ENCODE peak calls at places on chromosomes 12 and 14, in ten cellular contexts. L is mammary epithelial cell; R is RWPE1; I is A549; E is lower lobe of right lung; F is activated naive CD8-positive, alpha-beta T cell treated with anti-CD3 and anti-CD28 coated beads, Interleukin-2, amount 50 U/mL, for 24 hours; O is T47D; Q is A673; C is mucosa of descending colon; V is DMS 273 treated with DMSO at 0.1 percent for 48 hours. J is an unnamed sample.

GRCh38 chr14:103436533-103436932 is 51.3 kb downstream of the MARK3 start:
- DNase-seq in L (peak), R (no peak), I (no peak), E (no peak), F (no peak), O (no peak), Q (peak), C (no peak), V (no peak), J (no peak)

GRCh38 chr12:4762773-4763172 is 42.6 kb downstream of the GALNT8 start:
- DNase-seq in L (no peak), R (no peak), I (no peak), E (no peak), F (no peak), O (no peak), Q (no peak), C (no peak), V (no peak), J (no peak)

GRCh38 chr14:68359862-68360552 is 432.9 kb downstream of the ZFP36L1 start:
- DNase-seq in L (no peak), R (peak), I (peak), E (peak), F (no peak), O (no peak), Q (no peak), C (peak), V (no peak), J (peak)

GRCh38 chr12:71461787-71462328 is 22.3 kb downstream of the LGR5 start:
- DNase-seq in L (no peak), R (no peak), I (no peak), E (no peak), F (no peak), O (no peak), Q (no peak), C (no peak), V (no peak), J (no peak)

GRCh38 chr14:89720741-89721315 is 233.7 kb downstream of the EFCAB11 start:
- DNase-seq in L (no peak), R (no peak), I (no peak), E (peak), F (peak), O (no peak), Q (no peak), C (peak), V (no peak), J (no peak)

GRCh38 chr14:99579077-99579836 is 24.8 kb downstream of the CCDC85C start:
- DNase-seq in L (peak), R (no peak), I (no peak), E (peak), F (no peak), O (peak), Q (no peak), C (peak), V (no peak), J (no peak)

GRCh38 chr14:21768116-21768874 is 94.7 kb upstream of the OR4E1 start:
- DNase-seq in L (peak), R (peak), I (peak), E (no peak), F (no peak), O (peak), Q (peak), C (no peak), V (no peak), J (peak)

GRCh38 chr12:99959549-99960170 is 25.1 kb downstream of the ANKS1B start:
- DNase-seq in L (peak), R (peak), I (peak), E (no peak), F (no peak), O (peak), Q (no peak), C (no peak), V (peak), J (no peak)

GRCh38 chr14:84273181-84273580 is 1256.8 kb upstream of the FLRT2 start:
- DNase-seq in L (no peak), R (no peak), I (no peak), E (no peak), F (no peak), O (no peak), Q (peak), C (no peak), V (no peak), J (no peak)

GRCh38 chr14:97513891-97514290 is 716.7 kb downstream of the VRK1 start:
- DNase-seq in L (no peak), R (no peak), I (no peak), E (no peak), F (no peak), O (no peak), Q (peak), C (no peak), V (no peak), J (no peak)

GRCh38 chr12:2113080-2113479 is 60.3 kb downstream of the CACNA1C start:
- DNase-seq in L (no peak), R (no peak), I (no peak), E (no peak), F (no peak), O (no peak), Q (no peak), C (no peak), V (no peak), J (no peak)

GRCh38 chr14:58918066-58918465 is 270.4 kb upstream of the DAAM1 start:
- DNase-seq in L (peak), R (peak), I (no peak), E (no peak), F (no peak), O (no peak), Q (no peak), C (no peak), V (no peak), J (no peak)

GRCh38 chr14:89507926-89508460 is 91.0 kb upstream of the FOXN3 start:
- DNase-seq in L (peak), R (peak), I (no peak), E (no peak), F (no peak), O (no peak), Q (no peak), C (no peak), V (no peak), J (no peak)

GRCh38 chr12:120539303-120539702 is 5.1 kb downstream of the RNF10 start:
- DNase-seq in L (peak), R (peak), I (no peak), E (no peak), F (no peak), O (no peak), Q (no peak), C (no peak), V (no peak), J (no peak)

GRCh38 chr14:105502446-105503295 is 11.6 kb downstream of the TEDC1 start:
- DNase-seq in L (no peak), R (no peak), I (no peak), E (no peak), F (no peak), O (no peak), Q (no peak), C (peak), V (no peak), J (no peak)

GRCh38 chr12:109596418-109597244 is 23.0 kb downstream of the MVK start:
- DNase-seq in L (no peak), R (no peak), I (no peak), E (no peak), F (no peak), O (no peak), Q (no peak), C (no peak), V (no peak), J (no peak)

GRCh38 chr12:111398530-111398929 is 7.2 kb upstream of the SH2B3 start:
- DNase-seq in L (no peak), R (no peak), I (no peak), E (no peak), F (no peak), O (no peak), Q (peak), C (no peak), V (no peak), J (no peak)

GRCh38 chr12:58640314-58640713 is 280.0 kb downstream of the LRIG3 start:
- DNase-seq in L (no peak), R (no peak), I (no peak), E (no peak), F (no peak), O (no peak), Q (no peak), C (no peak), V (no peak), J (no peak)

GRCh38 chr14:100104006-100104352 is 38.8 kb downstream of the EVL start:
- DNase-seq in L (no peak), R (no peak), I (no peak), E (no peak), F (no peak), O (no peak), Q (no peak), C (no peak), V (no peak), J (no peak)

GRCh38 chr14:99732436-99733220 is 48.5 kb downstream of the CYP46A1 start:
- DNase-seq in L (no peak), R (no peak), I (no peak), E (peak), F (no peak), O (no peak), Q (no peak), C (peak), V (no peak), J (no peak)

GRCh38 chr12:107681455-107681835 is 4.2 kb upstream of the PWP1 start:
- DNase-seq in L (no peak), R (no peak), I (no peak), E (no peak), F (no peak), O (no peak), Q (no peak), C (no peak), V (no peak), J (no peak)

GRCh38 chr12:46299846-46300245 is 31.0 kb upstream of the SLC38A1 start:
- DNase-seq in L (no peak), R (no peak), I (no peak), E (no peak), F (no peak), O (no peak), Q (peak), C (no peak), V (peak), J (no peak)

GRCh38 chr12:4274396-4274959 is 916 bp downstream of the CCND2 start:
- DNase-seq in L (peak), R (peak), I (no peak), E (no peak), F (no peak), O (no peak), Q (no peak), C (peak), V (no peak), J (no peak)

GRCh38 chr14:93977790-93978581 is 1.6 kb upstream of the ASB2 start:
- DNase-seq in L (peak), R (no peak), I (no peak), E (no peak), F (peak), O (no peak), Q (no peak), C (no peak), V (no peak), J (no peak)

GRCh38 chr12:43758247-43758727 is 303 bp downstream of the PUS7L start:
- DNase-seq in L (no peak), R (peak), I (peak), E (no peak), F (peak), O (peak), Q (peak), C (peak), V (no peak), J (peak)

GRCh38 chr12:52271157-52271556 is 3.3 kb upstream of the KRT86 start:
- DNase-seq in L (no peak), R (no peak), I (no peak), E (no peak), F (no peak), O (no peak), Q (no peak), C (no peak), V (no peak), J (no peak)

GRCh38 chr14:76985021-76985420 is 43.5 kb downstream of the IRF2BPL start:
- DNase-seq in L (no peak), R (no peak), I (no peak), E (no peak), F (no peak), O (peak), Q (no peak), C (no peak), V (no peak), J (no peak)

GRCh38 chr12:93913845-93914244 is 234.5 kb upstream of the PLXNC1 start:
- DNase-seq in L (peak), R (no peak), I (no peak), E (no peak), F (no peak), O (no peak), Q (peak), C (no peak), V (no peak), J (no peak)

GRCh38 chr12:42946776-42947435 is 357.4 kb upstream of the PRICKLE1 start:
- DNase-seq in L (peak), R (no peak), I (no peak), E (no peak), F (no peak), O (no peak), Q (no peak), C (no peak), V (peak), J (no peak)

GRCh38 chr14:101350021-101350420 is 211.3 kb upstream of the DIO3 start:
- DNase-seq in L (no peak), R (no peak), I (no peak), E (no peak), F (no peak), O (no peak), Q (no peak), C (no peak), V (no peak), J (no peak)

J was measured in LoVo.